ENCODE peak calls at places on chromosomes 4 and X, in eight cellular contexts. J, Q, X, F, Y, G, U and R are unnamed samples.

GRCh38 chrX:39476596-39476995 is 621.2 kb downstream of the BCOR start:
- DNase-seq in F (no peak), X (no peak), U (no peak), Y (peak), G (no peak), Q (no peak), J (no peak), R (no peak)

GRCh38 chrX:107324493-107325310 is 118.3 kb downstream of the DNAAF6 start:
- DNase-seq in X (no peak), Y (peak), G (peak), Q (no peak), F (peak), J (peak), U (no peak), R (peak)

GRCh38 chr4:17013382-17014006 is 115.0 kb upstream of the LDB2 start:
- DNase-seq in X (no peak), Y (no peak), J (no peak), Q (no peak), F (no peak), U (no peak), G (peak), R (no peak)

GRCh38 chr4:157674699-157675098 is 454.2 kb downstream of the GRIA2 start:
- DNase-seq in J (no peak), Q (peak), G (no peak), Y (no peak), F (no peak), X (no peak), U (no peak), R (no peak)

GRCh38 chr4:13445841-13446790 is 38.0 kb downstream of the RAB28 start:
- DNase-seq in J (no peak), U (no peak), G (no peak), Y (peak), F (peak), X (no peak), Q (no peak), R (no peak)

GRCh38 chrX:13533726-13534125 is 35.7 kb upstream of the EGFL6 start:
- DNase-seq in J (no peak), Y (no peak), X (no peak), G (peak), F (no peak), U (peak), Q (no peak), R (no peak)

GRCh38 chrX:39714471-39714870 is 383.3 kb downstream of the BCOR start:
- DNase-seq in Q (no peak), Y (no peak), G (no peak), J (no peak), X (no peak), F (no peak), U (no peak), R (no peak)

GRCh38 chrX:37712458-37712857 is 26.9 kb downstream of the XK start:
- DNase-seq in Y (no peak), F (no peak), X (no peak), G (peak), Q (no peak), J (no peak), U (no peak), R (no peak)

GRCh38 chr4:130080872-130081451 is 985.0 kb downstream of the C4orf33 start:
- DNase-seq in X (no peak), G (no peak), F (no peak), Q (no peak), U (no peak), Y (no peak), J (no peak), R (no peak)

GRCh38 chr4:97262769-97263168 is 880.5 kb downstream of the STPG2 start:
- DNase-seq in Y (no peak), F (no peak), Q (no peak), G (no peak), X (no peak), U (no peak), J (no peak), R (no peak)

GRCh38 chr4:135418353-135418752 is 1216.8 kb upstream of the PABPC4L start:
- DNase-seq in X (no peak), F (no peak), Y (peak), J (no peak), U (no peak), G (peak), Q (no peak), R (no peak)

GRCh38 chr4:186622788-186623464 is 67.6 kb upstream of the MTNR1A start:
- DNase-seq in Y (no peak), U (no peak), X (peak), Q (no peak), J (no peak), G (peak), F (no peak), R (no peak)

GRCh38 chr4:13543648-13544555 is at the start of gene NKX3-2:
- DNase-seq in Q (no peak), J (no peak), U (no peak), X (no peak), Y (peak), F (no peak), G (no peak), R (peak)

GRCh38 chrX:136931661-136932060 is 51.1 kb upstream of the RBMX start:
- DNase-seq in Y (no peak), F (no peak), Q (no peak), X (no peak), G (no peak), J (no peak), U (no peak), R (no peak)

GRCh38 chr4:182449186-182449880 is 206.1 kb downstream of the TENM3 start:
- DNase-seq in G (peak), F (no peak), J (no peak), X (no peak), Q (no peak), U (no peak), Y (peak), R (no peak)

GRCh38 chr4:1019726-1020470 is 8.5 kb downstream of the FGFRL1 start:
- DNase-seq in U (no peak), X (no peak), Q (no peak), F (no peak), Y (peak), J (no peak), G (no peak), R (no peak)

GRCh38 chr4:153497091-153497531 is 31.0 kb downstream of the TMEM131L start:
- DNase-seq in Y (no peak), X (no peak), F (no peak), Q (no peak), G (peak), U (no peak), J (no peak), R (no peak)

GRCh38 chrX:10952619-10953018 is 158.5 kb upstream of the HCCS start:
- DNase-seq in F (no peak), Q (no peak), X (no peak), J (no peak), U (no peak), G (no peak), Y (no peak), R (no peak)

GRCh38 chr4:180589575-180589974 is 1653.6 kb upstream of the TENM3 start:
- DNase-seq in X (no peak), Q (no peak), Y (no peak), F (no peak), J (no peak), G (no peak), U (no peak), R (no peak)

GRCh38 chrX:39843318-39843717 is 254.4 kb downstream of the BCOR start:
- DNase-seq in Y (no peak), Q (no peak), U (no peak), G (no peak), F (no peak), J (no peak), X (no peak), R (no peak)

GRCh38 chrX:43278440-43278839 is 377.7 kb upstream of the MAOA start:
- DNase-seq in J (no peak), G (no peak), X (no peak), F (no peak), U (no peak), Q (no peak), Y (no peak), R (no peak)

GRCh38 chr4:99998062-99998880 is 48.2 kb upstream of the H2AZ1 start:
- DNase-seq in Y (peak), J (no peak), Q (no peak), F (no peak), U (peak), G (peak), X (no peak), R (no peak)

GRCh38 chr4:153534792-153535629 is 68.9 kb downstream of the TMEM131L start:
- DNase-seq in J (no peak), Y (no peak), Q (no peak), U (no peak), F (no peak), G (no peak), X (no peak), R (no peak)

GRCh38 chrX:13570245-13570573 is 808 bp downstream of the EGFL6 start:
- DNase-seq in Y (peak), J (no peak), F (no peak), Q (no peak), U (no peak), G (no peak), X (no peak), R (no peak)

GRCh38 chrX:74535633-74536141 is 78.7 kb downstream of the RLIM start:
- DNase-seq in U (no peak), F (no peak), X (peak), G (peak), Y (peak), J (peak), Q (no peak), R (peak)

GRCh38 chrX:23953908-23954269 is 46.1 kb downstream of the CXorf58 start:
- DNase-seq in J (no peak), X (no peak), F (no peak), Q (no peak), U (peak), Y (no peak), G (no peak), R (no peak)

GRCh38 chrX:40304115-40304514 is 206.4 kb upstream of the BCOR start:
- DNase-seq in F (no peak), Q (no peak), J (no peak), U (no peak), G (no peak), Y (no peak), X (no peak), R (no peak)

GRCh38 chr4:106569151-106570029 is 200.8 kb upstream of the GIMD1 start:
- DNase-seq in X (no peak), J (no peak), Q (no peak), U (no peak), F (no peak), G (peak), Y (no peak), R (no peak)

GRCh38 chrX:38558681-38559080 is 2.7 kb upstream of the TSPAN7 start:
- DNase-seq in Q (no peak), U (no peak), J (no peak), G (no peak), Y (no peak), X (no peak), F (no peak), R (no peak)

GRCh38 chrX:139842326-139843175 is 90.3 kb downstream of the ATP11C start:
- DNase-seq in J (no peak), Y (no peak), F (no peak), Q (no peak), X (no peak), U (no peak), G (no peak), R (no peak)

GRCh38 chrX:139844163-139844562 is 88.7 kb downstream of the ATP11C start:
- DNase-seq in J (no peak), X (no peak), F (no peak), Y (no peak), Q (no peak), G (no peak), U (no peak), R (no peak)

GRCh38 chrX:139844884-139845283 is 88.0 kb downstream of the ATP11C start:
- DNase-seq in J (no peak), G (no peak), Y (no peak), X (no peak), U (no peak), Q (no peak), F (no peak), R (no peak)
- H3K27ac ChIP-seq in J (no peak), G (no peak), Y (no peak), X (no peak), U (no peak), Q (no peak), F (no peak), R (no peak)

GRCh38 chr4:15400911-15401671 is 26.7 kb upstream of the C1QTNF7 start:
- DNase-seq in F (no peak), J (peak), Y (no peak), G (peak), X (peak), Q (no peak), U (peak), R (peak)
- H3K27ac ChIP-seq in F (no peak), J (peak), Y (no peak), G (no peak), X (peak), Q (no peak), U (peak), R (peak)

DNA sequence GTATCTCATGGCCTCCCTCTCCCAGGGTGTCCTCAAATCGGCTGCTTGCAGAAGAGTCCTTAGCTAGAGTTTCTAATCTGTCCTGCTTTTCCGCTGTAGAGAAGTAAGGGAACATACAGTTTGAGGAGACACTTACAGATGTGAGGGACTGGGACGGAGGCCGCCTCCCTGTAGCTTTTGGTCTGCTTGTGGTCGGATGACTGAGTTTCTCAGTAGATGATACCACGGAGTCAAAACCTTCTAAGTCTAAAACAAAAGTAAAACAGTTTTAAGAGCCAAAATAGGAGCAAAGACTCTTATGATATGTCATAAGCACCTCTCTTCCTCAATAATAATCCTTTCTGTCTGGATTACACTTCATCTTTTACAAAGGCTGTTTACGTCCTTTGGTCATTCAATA is 34.5 kb upstream of the MAP3K15 start:
- DNase-seq in X (no peak), Q (no peak), F (no peak), U (no peak), Y (no peak), G (no peak), J (no peak), R (no peak)
- H3K27ac ChIP-seq in X (no peak), Q (no peak), F (no peak), U (no peak), Y (no peak), G (no peak), J (no peak), R (no peak)

GRCh38 chr4:139795476-139795875 is 129.9 kb downstream of the MGST2 start:
- DNase-seq in Y (no peak), U (no peak), F (no peak), Q (no peak), J (no peak), X (no peak), G (no peak), R (no peak)
- H3K27ac ChIP-seq in Y (no peak), U (no peak), F (no peak), Q (no peak), J (no peak), X (no peak), G (no peak), R (no peak)